ENCODE peak calls at places on chromosome 1, in seven cellular contexts. One of them, this sample, is unnamed.

GRCh38 chr1:246800356-246800755 is 76.1 kb downstream of the SCCPDH start:
- DNase-seq in amniotic stem cell: no peak
- DNase-seq in NCI-H1048: no peak
- DNase-seq in NCI-H2029: no peak
- DNase-seq in lower lobe of right lung: no peak
- DNase-seq in stimulated activated CD8-positive, alpha-beta memory T cell treated with anti-CD3 and anti-CD28 coated beads, Interleukin-15, amount 100 ng/mL, for 1 hour: no peak
- DNase-seq in foreskin fibroblast: no peak
- DNase-seq in this sample: no peak

GRCh38 chr1:1004420-1004779 is 4.5 kb upstream of the HES4 start:
- DNase-seq in amniotic stem cell: no peak
- DNase-seq in NCI-H1048: no peak
- DNase-seq in NCI-H2029: no peak
- DNase-seq in lower lobe of right lung: no peak
- DNase-seq in stimulated activated CD8-positive, alpha-beta memory T cell treated with anti-CD3 and anti-CD28 coated beads, Interleukin-15, amount 100 ng/mL, for 1 hour: no peak
- DNase-seq in foreskin fibroblast: no peak
- DNase-seq in this sample: no peak

GRCh38 chr1:65014321-65014720 is 48.0 kb upstream of the JAK1 start:
- DNase-seq in amniotic stem cell: no peak
- DNase-seq in NCI-H1048: no peak
- DNase-seq in NCI-H2029: no peak
- DNase-seq in lower lobe of right lung: no peak
- DNase-seq in stimulated activated CD8-positive, alpha-beta memory T cell treated with anti-CD3 and anti-CD28 coated beads, Interleukin-15, amount 100 ng/mL, for 1 hour: no peak
- DNase-seq in foreskin fibroblast: no peak
- DNase-seq in this sample: no peak

GRCh38 chr1:18949689-18950414 is 6.6 kb downstream of the IFFO2 start:
- DNase-seq in amniotic stem cell: no peak
- DNase-seq in NCI-H1048: no peak
- DNase-seq in NCI-H2029: no peak
- DNase-seq in lower lobe of right lung: peak
- DNase-seq in stimulated activated CD8-positive, alpha-beta memory T cell treated with anti-CD3 and anti-CD28 coated beads, Interleukin-15, amount 100 ng/mL, for 1 hour: no peak
- DNase-seq in foreskin fibroblast: peak
- DNase-seq in this sample: no peak

GRCh38 chr1:93839307-93839706 is 39.7 kb downstream of the DNTTIP2 start:
- DNase-seq in amniotic stem cell: no peak
- DNase-seq in NCI-H1048: no peak
- DNase-seq in NCI-H2029: no peak
- DNase-seq in lower lobe of right lung: no peak
- DNase-seq in stimulated activated CD8-positive, alpha-beta memory T cell treated with anti-CD3 and anti-CD28 coated beads, Interleukin-15, amount 100 ng/mL, for 1 hour: no peak
- DNase-seq in foreskin fibroblast: peak
- DNase-seq in this sample: peak

GRCh38 chr1:192702212-192702993 is 66.5 kb downstream of the RGS13 start:
- DNase-seq in amniotic stem cell: peak
- DNase-seq in NCI-H1048: no peak
- DNase-seq in NCI-H2029: no peak
- DNase-seq in lower lobe of right lung: no peak
- DNase-seq in stimulated activated CD8-positive, alpha-beta memory T cell treated with anti-CD3 and anti-CD28 coated beads, Interleukin-15, amount 100 ng/mL, for 1 hour: no peak
- DNase-seq in foreskin fibroblast: peak
- DNase-seq in this sample: peak

GRCh38 chr1:89888480-89889335 is 67.9 kb downstream of the LRRC8D start:
- DNase-seq in amniotic stem cell: no peak
- DNase-seq in NCI-H1048: no peak
- DNase-seq in NCI-H2029: no peak
- DNase-seq in lower lobe of right lung: no peak
- DNase-seq in stimulated activated CD8-positive, alpha-beta memory T cell treated with anti-CD3 and anti-CD28 coated beads, Interleukin-15, amount 100 ng/mL, for 1 hour: no peak
- DNase-seq in foreskin fibroblast: no peak
- DNase-seq in this sample: no peak

GRCh38 chr1:25977816-25978215 is 20.0 kb downstream of the PAFAH2 start:
- DNase-seq in amniotic stem cell: no peak
- DNase-seq in NCI-H1048: no peak
- DNase-seq in NCI-H2029: no peak
- DNase-seq in lower lobe of right lung: no peak
- DNase-seq in stimulated activated CD8-positive, alpha-beta memory T cell treated with anti-CD3 and anti-CD28 coated beads, Interleukin-15, amount 100 ng/mL, for 1 hour: no peak
- DNase-seq in foreskin fibroblast: no peak
- DNase-seq in this sample: no peak

GRCh38 chr1:67880056-67880601 is 46.9 kb upstream of the GNG12 start:
- DNase-seq in amniotic stem cell: no peak
- DNase-seq in NCI-H1048: no peak
- DNase-seq in NCI-H2029: peak
- DNase-seq in lower lobe of right lung: no peak
- DNase-seq in stimulated activated CD8-positive, alpha-beta memory T cell treated with anti-CD3 and anti-CD28 coated beads, Interleukin-15, amount 100 ng/mL, for 1 hour: no peak
- DNase-seq in foreskin fibroblast: peak
- DNase-seq in this sample: peak

This sample was measured in HS-5.